ENCODE peak calls at places on chromosome 5, in four cellular contexts. E, H, S and X are unnamed samples.

GRCh38 chr5:100780376-100780870 is 122.7 kb downstream of the ST8SIA4 start:
- DNase-seq in E (no peak), H (no peak), S (no peak), X (no peak)

GRCh38 chr5:78766412-78766762 is 117.8 kb upstream of the LHFPL2 start:
- DNase-seq in E (no peak), H (no peak), S (no peak), X (no peak)

GRCh38 chr5:163645421-163646416 is 140.3 kb downstream of the MAT2B start:
- DNase-seq in E (no peak), H (no peak), S (no peak), X (no peak)

GRCh38 chr5:116881921-116882531 is 307.4 kb upstream of the SEMA6A start:
- DNase-seq in E (no peak), H (peak), S (no peak), X (no peak)

GRCh38 chr5:111367081-111367480 is 142.9 kb downstream of the CAMK4 start:
- DNase-seq in E (peak), H (no peak), S (no peak), X (peak)

GRCh38 chr5:41281215-41281810 is 68.0 kb upstream of the C6 start:
- DNase-seq in E (no peak), H (no peak), S (no peak), X (no peak)

GRCh38 chr5:151870820-151871219 is 53.8 kb downstream of the GLRA1 start:
- DNase-seq in E (peak), H (no peak), S (peak), X (peak)

GRCh38 chr5:97764700-97765099 is 581.7 kb upstream of the RIOK2 start:
- DNase-seq in E (no peak), H (no peak), S (peak), X (no peak)

GRCh38 chr5:179124853-179125788 is 64.9 kb downstream of the ZNF354C start:
- DNase-seq in E (no peak), H (no peak), S (no peak), X (no peak)

GRCh38 chr5:111502976-111503375 is 9.4 kb downstream of the STARD4 start:
- DNase-seq in E (no peak), H (no peak), S (no peak), X (no peak)

GRCh38 chr5:155082401-155082800 is 68.8 kb downstream of the KIF4B start:
- DNase-seq in E (no peak), H (no peak), S (peak), X (no peak)

GRCh38 chr5:43635374-43635773 is 32.4 kb downstream of the NNT start:
- DNase-seq in E (no peak), H (no peak), S (no peak), X (no peak)

GRCh38 chr5:171607863-171608262 is 177.8 kb upstream of the SMIM23 start:
- DNase-seq in E (no peak), H (no peak), S (no peak), X (no peak)

GRCh38 chr5:73743161-73743560 is 117.2 kb downstream of the ARHGEF28 start:
- DNase-seq in E (no peak), H (no peak), S (no peak), X (no peak)

GRCh38 chr5:10689391-10690081 is 71.5 kb downstream of the DAP start:
- DNase-seq in E (no peak), H (no peak), S (no peak), X (no peak)

GRCh38 chr5:6704361-6704851 is 8.8 kb upstream of the TENT4A start:
- DNase-seq in E (peak), H (no peak), S (peak), X (no peak)

GRCh38 chr5:32329395-32329834 is 16.7 kb upstream of the MTMR12 start:
- DNase-seq in E (peak), H (no peak), S (peak), X (peak)

GRCh38 chr5:176565760-176566288 is 16.7 kb downstream of the CDHR2 start:
- DNase-seq in E (no peak), H (no peak), S (no peak), X (no peak)

GRCh38 chr5:113480243-113480642 is 8.0 kb downstream of the MCC start:
- DNase-seq in E (no peak), H (no peak), S (no peak), X (no peak)

GRCh38 chr5:135810188-135810943 is 24.1 kb upstream of the SLC25A48 start:
- DNase-seq in E (no peak), H (no peak), S (no peak), X (no peak)

GRCh38 chr5:153463806-153464205 is 26.7 kb upstream of the GRIA1 start:
- DNase-seq in E (peak), H (no peak), S (no peak), X (peak)